ENCODE peak calls at places on chromosomes 7 and 10, in ten cellular contexts. L is endothelial cell, U is type B pancreatic cell, Z is mammary epithelial cell, X is LoVo, E is psoas muscle, Q is NCI-H748 treated with DMSO at 0.1 percent for 48 hours, W is Ammon's horn, J is spleen, G is cardiac muscle cell. B is an unnamed sample.

GRCh38 chr10:43939939-43940810 is 291.5 kb upstream of the ZNF32 start:
- DNase-seq in L (no peak), U (peak), Z (no peak), X (no peak), E (no peak), Q (no peak), W (peak), J (peak), G (no peak), B (no peak)

GRCh38 chr10:50398383-50398782 is 147.1 kb upstream of the ASAH2 start:
- DNase-seq in L (no peak), U (no peak), Z (peak), X (no peak), E (no peak), Q (no peak), W (no peak), J (no peak), G (no peak), B (no peak)

GRCh38 chr10:112953760-112954159 is 3.7 kb downstream of the TCF7L2 start:
- DNase-seq in L (no peak), U (no peak), Z (no peak), X (no peak), E (no peak), Q (no peak), W (no peak), J (no peak), G (no peak), B (no peak)

GRCh38 chr10:19775286-19775685 is 40.9 kb upstream of the PLXDC2 start:
- DNase-seq in L (no peak), U (no peak), Z (no peak), X (no peak), E (no peak), Q (no peak), W (peak), J (no peak), G (no peak), B (no peak)

GRCh38 chr7:977326-978048 is 2.1 kb upstream of the COX19 start:
- DNase-seq in L (no peak), U (no peak), Z (peak), X (peak), E (no peak), Q (no peak), W (peak), J (peak), G (no peak), B (no peak)

GRCh38 chr7:101517304-101517703 is 111.8 kb downstream of the MYL10 start:
- DNase-seq in L (no peak), U (no peak), Z (no peak), X (no peak), E (no peak), Q (no peak), W (no peak), J (no peak), G (no peak), B (no peak)

GRCh38 chr10:3427316-3427715 is 254.7 kb upstream of the PITRM1 start:
- DNase-seq in L (no peak), U (no peak), Z (no peak), X (no peak), E (no peak), Q (no peak), W (no peak), J (no peak), G (no peak), B (no peak)

GRCh38 chr7:157384301-157384700 is 47.5 kb downstream of the DNAJB6 start:
- DNase-seq in L (no peak), U (no peak), Z (no peak), X (no peak), E (no peak), Q (no peak), W (no peak), J (no peak), G (no peak), B (no peak)

GRCh38 chr10:129888784-129889616 is 75.1 kb downstream of the EBF3 start:
- DNase-seq in L (peak), U (no peak), Z (no peak), X (peak), E (peak), Q (no peak), W (no peak), J (no peak), G (peak), B (no peak)

GRCh38 chr7:46153951-46154787 is 233.1 kb upstream of the IGFBP3 start:
- DNase-seq in L (no peak), U (no peak), Z (peak), X (peak), E (peak), Q (no peak), W (no peak), J (no peak), G (no peak), B (no peak)

GRCh38 chr7:121273467-121274167 is 55.2 kb upstream of the WNT16 start:
- DNase-seq in L (no peak), U (no peak), Z (no peak), X (no peak), E (no peak), Q (no peak), W (no peak), J (no peak), G (no peak), B (no peak)

GRCh38 chr10:121644501-121644900 is 46.3 kb upstream of the FGFR2 start:
- DNase-seq in L (no peak), U (no peak), Z (no peak), X (no peak), E (no peak), Q (no peak), W (no peak), J (no peak), G (peak), B (no peak)

GRCh38 chr10:11279286-11279685 is 261.6 kb downstream of the CELF2 start:
- DNase-seq in L (no peak), U (no peak), Z (no peak), X (no peak), E (no peak), Q (no peak), W (peak), J (no peak), G (no peak), B (no peak)

GRCh38 chr10:106355450-106355849 is 809.1 kb downstream of the SORCS1 start:
- DNase-seq in L (peak), U (no peak), Z (no peak), X (no peak), E (no peak), Q (no peak), W (no peak), J (no peak), G (no peak), B (no peak)

GRCh38 chr7:123769371-123769770 is 20.6 kb upstream of the WASL start:
- DNase-seq in L (no peak), U (no peak), Z (peak), X (peak), E (peak), Q (no peak), W (no peak), J (no peak), G (no peak), B (no peak)

GRCh38 chr7:114989531-114989930 is 67.6 kb downstream of the MDFIC start:
- DNase-seq in L (no peak), U (no peak), Z (no peak), X (no peak), E (no peak), Q (no peak), W (no peak), J (no peak), G (no peak), B (no peak)

GRCh38 chr7:75650671-75651070 is 88.1 kb downstream of the HIP1 start:
- DNase-seq in L (no peak), U (no peak), Z (no peak), X (no peak), E (peak), Q (no peak), W (no peak), J (peak), G (no peak), B (no peak)

GRCh38 chr7:121544726-121545125 is 148.6 kb upstream of the FAM3C start:
- DNase-seq in L (no peak), U (no peak), Z (peak), X (peak), E (no peak), Q (no peak), W (no peak), J (no peak), G (no peak), B (no peak)

GRCh38 chr10:118291122-118291521 is 51.0 kb downstream of the FAM204A start:
- DNase-seq in L (no peak), U (no peak), Z (no peak), X (no peak), E (no peak), Q (no peak), W (no peak), J (no peak), G (no peak), B (no peak)

GRCh38 chr10:99520040-99520803 is 12.5 kb upstream of the NKX2-3 start:
- DNase-seq in L (no peak), U (no peak), Z (no peak), X (no peak), E (no peak), Q (no peak), W (no peak), J (no peak), G (no peak), B (no peak)

GRCh38 chr10:92567952-92568600 is 5.8 kb downstream of the IDE start:
- DNase-seq in L (no peak), U (no peak), Z (peak), X (peak), E (no peak), Q (no peak), W (no peak), J (no peak), G (no peak), B (no peak)

GRCh38 chr10:126843299-126843934 is 61.8 kb upstream of the DOCK1 start:
- DNase-seq in L (no peak), U (no peak), Z (no peak), X (no peak), E (no peak), Q (no peak), W (no peak), J (no peak), G (no peak), B (no peak)

GRCh38 chr10:63670291-63670898 is 149.2 kb downstream of the REEP3 start:
- DNase-seq in L (no peak), U (no peak), Z (no peak), X (no peak), E (no peak), Q (no peak), W (peak), J (no peak), G (no peak), B (no peak)

GRCh38 chr10:68955414-68955785 is 570 bp upstream of the DDX21 start:
- DNase-seq in L (peak), U (no peak), Z (no peak), X (no peak), E (no peak), Q (no peak), W (peak), J (no peak), G (no peak), B (peak)

GRCh38 chr7:118350260-118350659 is 125.8 kb downstream of the ANKRD7 start:
- DNase-seq in L (no peak), U (no peak), Z (no peak), X (no peak), E (no peak), Q (no peak), W (no peak), J (no peak), G (no peak), B (no peak)

GRCh38 chr10:958856-959255 is 27.4 kb upstream of the LARP4B start:
- DNase-seq in L (no peak), U (no peak), Z (no peak), X (no peak), E (no peak), Q (no peak), W (no peak), J (no peak), G (no peak), B (no peak)

GRCh38 chr7:151378011-151378410 is 31.8 kb downstream of the WDR86 start:
- DNase-seq in L (no peak), U (peak), Z (no peak), X (no peak), E (no peak), Q (no peak), W (no peak), J (peak), G (no peak), B (no peak)

GRCh38 chr10:131531265-131532190 is 220.0 kb upstream of the TCERG1L start:
- DNase-seq in L (no peak), U (no peak), Z (no peak), X (no peak), E (no peak), Q (no peak), W (no peak), J (no peak), G (no peak), B (no peak)

GRCh38 chr10:87844837-87845623 is 18.3 kb downstream of the KLLN start:
- DNase-seq in L (no peak), U (no peak), Z (peak), X (peak), E (no peak), Q (no peak), W (no peak), J (no peak), G (no peak), B (no peak)

GRCh38 chr10:70272925-70273316 is 10.9 kb downstream of the NPFFR1 start:
- DNase-seq in L (no peak), U (no peak), Z (no peak), X (peak), E (no peak), Q (no peak), W (no peak), J (no peak), G (no peak), B (no peak)

GRCh38 chr10:16787361-16787791 is 29.8 kb downstream of the RSU1 start:
- DNase-seq in L (no peak), U (no peak), Z (no peak), X (no peak), E (no peak), Q (no peak), W (no peak), J (no peak), G (no peak), B (peak)

GRCh38 chr10:11680496-11680895 is 61.7 kb upstream of the ECHDC3 start:
- DNase-seq in L (no peak), U (no peak), Z (no peak), X (no peak), E (no peak), Q (no peak), W (no peak), J (peak), G (no peak), B (no peak)

GRCh38 chr10:77230194-77230593 is 407.4 kb downstream of the KCNMA1 start:
- DNase-seq in L (no peak), U (no peak), Z (peak), X (no peak), E (no peak), Q (no peak), W (no peak), J (no peak), G (no peak), B (no peak)

GRCh38 chr7:45920543-45921380 is at the start of gene IGFBP3:
- DNase-seq in L (peak), U (no peak), Z (peak), X (peak), E (peak), Q (peak), W (peak), J (no peak), G (peak), B (no peak)

GRCh38 chr10:113628607-113629153 is 35.2 kb downstream of the NRAP start:
- DNase-seq in L (no peak), U (no peak), Z (no peak), X (no peak), E (peak), Q (no peak), W (no peak), J (no peak), G (no peak), B (no peak)